ENCODE peak calls at places on chromosomes 2 and 18, in seven cellular contexts. N, S, R, W, F, X and H are unnamed samples.

GRCh38 chr2:24830351-24830750 is 37.1 kb downstream of the CENPO start:
- DNase-seq in W (peak), F (no peak), N (no peak), S (no peak), R (peak), X (no peak), H (no peak)

GRCh38 chr2:19947184-19947940 is 42.5 kb downstream of the WDR35 start:
- DNase-seq in F (no peak), R (no peak), N (no peak), W (peak), X (no peak), S (no peak), H (no peak)

GRCh38 chr18:7256959-7257742 is 26.3 kb downstream of the LRRC30 start:
- DNase-seq in S (no peak), F (no peak), N (no peak), W (no peak), R (no peak), X (no peak), H (no peak)

GRCh38 chr18:23108496-23108895 is 26.8 kb upstream of the CABLES1 start:
- DNase-seq in R (no peak), S (no peak), F (no peak), N (no peak), W (no peak), X (no peak), H (no peak)

GRCh38 chr2:233473386-233473791 is 93.2 kb downstream of the USP40 start:
- DNase-seq in S (no peak), R (no peak), F (no peak), X (no peak), N (no peak), W (no peak), H (no peak)

GRCh38 chr2:14831458-14831857 is 198.9 kb downstream of the LRATD1 start:
- DNase-seq in S (no peak), N (no peak), W (peak), F (no peak), X (no peak), R (no peak), H (no peak)

GRCh38 chr2:196230051-196230450 is 58.7 kb upstream of the STK17B start:
- DNase-seq in X (no peak), W (no peak), N (peak), R (no peak), S (no peak), F (peak), H (no peak)

GRCh38 chr2:241035818-241036396 is 37.5 kb downstream of the SNED1 start:
- DNase-seq in W (no peak), F (peak), X (no peak), N (no peak), R (no peak), S (no peak), H (no peak)

GRCh38 chr2:74461187-74462053 is 3.2 kb downstream of the WBP1 start:
- DNase-seq in N (no peak), R (no peak), W (peak), X (no peak), F (no peak), S (no peak), H (no peak)

GRCh38 chr2:28662468-28663095 is 89.0 kb upstream of the PPP1CB start:
- DNase-seq in R (no peak), X (no peak), N (no peak), F (no peak), S (no peak), W (peak), H (no peak)

GRCh38 chr2:71671203-71671602 is 217.8 kb downstream of the DYSF start:
- DNase-seq in W (no peak), N (no peak), S (no peak), R (no peak), X (no peak), F (no peak), H (no peak)

GRCh38 chr2:234996467-234997270 is 44.9 kb downstream of the SH3BP4 start:
- DNase-seq in R (no peak), X (no peak), N (no peak), W (peak), F (no peak), S (no peak), H (no peak)

GRCh38 chr2:229726643-229727042 is 12.3 kb upstream of the DNER start:
- DNase-seq in X (no peak), S (no peak), W (no peak), F (no peak), R (no peak), N (no peak), H (no peak)

GRCh38 chr18:46481048-46481846 is 175.8 kb downstream of the LOXHD1 start:
- DNase-seq in S (no peak), R (no peak), W (peak), X (no peak), F (peak), N (peak), H (peak)

GRCh38 chr2:180203972-180204371 is 196.9 kb upstream of the CWC22 start:
- DNase-seq in X (peak), F (no peak), R (peak), N (no peak), S (no peak), W (peak), H (no peak)

GRCh38 chr2:231305221-231305620 is 90.3 kb upstream of the B3GNT7 start:
- DNase-seq in R (no peak), F (no peak), S (no peak), W (no peak), N (no peak), X (no peak), H (no peak)

GRCh38 chr2:11395971-11396689 is 51.7 kb upstream of the ROCK2 start:
- DNase-seq in R (no peak), F (no peak), N (no peak), X (no peak), W (no peak), S (no peak), H (no peak)

GRCh38 chr2:119873350-119874013 is 113.8 kb downstream of the PTPN4 start:
- DNase-seq in N (no peak), F (no peak), W (no peak), R (no peak), S (no peak), X (no peak), H (no peak)

GRCh38 chr2:101820519-101820918 is 123.0 kb downstream of the MAP4K4 start:
- DNase-seq in W (peak), X (no peak), R (no peak), N (no peak), S (no peak), F (no peak), H (no peak)

GRCh38 chr2:144268036-144268678 is 251.8 kb downstream of the ZEB2 start:
- DNase-seq in F (no peak), W (no peak), R (no peak), X (no peak), N (no peak), S (no peak), H (no peak)